ENCODE peak calls at places on chromosomes 7 and 10, in seven cellular contexts. C is SK-N-SH, F is HCT116, P is GM12878, J is K562, W is HepG2, U is H1. A is an unnamed sample.

GRCh38 chr7:78039791-78040776 is 241.5 kb downstream of the PHTF2 start:
- DNase-seq in C (no peak), F (peak; percentile 23), P (no peak), J (peak; percentile 85), W (no peak), U (peak; percentile 51), A (no peak)

GRCh38 chr10:124351481-124352220 is 67.1 kb downstream of the OAT start:
- DNase-seq in C (no peak), F (no peak), P (no peak), J (no peak), W (no peak), U (no peak), A (no peak)

GRCh38 chr7:56175086-56175760 is 59.0 kb upstream of the NUPR2 start:
- DNase-seq in C (peak; percentile 79), F (no peak), P (no peak), J (peak; percentile 39), W (no peak), U (no peak), A (no peak)

GRCh38 chr7:84362828-84363227 is 168.2 kb upstream of the SEMA3A start:
- DNase-seq in C (no peak), F (no peak), P (no peak), J (no peak), W (no peak), U (no peak), A (no peak)

GRCh38 chr10:64173826-64174225 is 652.6 kb downstream of the REEP3 start:
- DNase-seq in C (no peak), F (no peak), P (no peak), J (no peak), W (no peak), U (no peak), A (no peak)

GRCh38 chr10:4197676-4198075 is 412.7 kb upstream of the KLF6 start:
- DNase-seq in C (no peak), F (no peak), P (no peak), J (no peak), W (no peak), U (no peak), A (no peak)

GRCh38 chr7:130084037-130084875 is 13.9 kb downstream of the KLHDC10 start:
- DNase-seq in C (no peak), F (no peak), P (no peak), J (peak; percentile 50), W (peak; percentile 14), U (no peak), A (no peak)

GRCh38 chr7:142482899-142483658 is 225.2 kb upstream of the PRSS58 start:
- DNase-seq in C (peak; percentile 55), F (peak; percentile 35), P (no peak), J (peak; percentile 59), W (peak; percentile 7), U (no peak), A (peak; percentile 35)

GRCh38 chr7:41110186-41110585 is 592.7 kb downstream of the INHBA start:
- DNase-seq in C (no peak), F (no peak), P (no peak), J (no peak), W (no peak), U (no peak), A (no peak)

GRCh38 chr10:113663908-113664307 is at the start of gene NRAP:
- DNase-seq in C (no peak), F (no peak), P (no peak), J (no peak), W (no peak), U (no peak), A (no peak)

GRCh38 chr10:113665352-113665751 is 1.5 kb upstream of the NRAP start:
- DNase-seq in C (no peak), F (no peak), P (no peak), J (no peak), W (no peak), U (no peak), A (no peak)

GRCh38 chr10:113663142-113663541 is 699 bp downstream of the NRAP start:
- DNase-seq in C (no peak), F (no peak), P (no peak), J (no peak), W (no peak), U (no peak), A (no peak)

GRCh38 chr10:113665806-113666354 is 2.0 kb upstream of the NRAP start:
- DNase-seq in C (no peak), F (no peak), P (no peak), J (peak; percentile 7), W (no peak), U (no peak), A (no peak)

DNA sequence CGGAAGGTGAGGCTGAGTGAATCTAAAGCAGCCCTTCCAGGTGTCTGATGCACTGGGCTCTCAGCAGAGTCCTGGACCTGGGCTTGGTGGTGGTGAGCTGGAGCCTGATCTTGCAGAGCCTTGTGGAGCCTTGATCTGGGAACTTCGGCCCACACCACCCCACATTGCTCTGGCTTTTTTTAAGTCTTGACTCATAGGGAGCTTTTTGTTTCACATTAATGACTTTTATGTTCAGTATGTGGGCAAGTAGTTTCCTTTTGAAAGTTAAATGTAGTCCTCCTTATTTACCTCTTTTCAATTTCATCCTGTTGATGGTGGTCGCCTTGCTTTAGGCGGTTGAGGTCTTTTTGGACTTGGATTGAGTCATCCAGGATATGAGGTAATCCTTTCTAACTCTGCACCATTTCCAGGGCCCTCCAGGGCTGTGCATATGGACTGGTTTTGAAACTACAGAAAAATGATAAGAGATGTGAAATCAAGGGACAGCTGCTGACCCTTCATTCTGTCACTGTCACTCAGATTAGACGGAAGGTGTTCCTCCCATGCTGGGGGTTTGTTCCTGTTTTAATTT is 2.9 kb upstream of the NRAP start:
- DNase-seq in C (no peak), F (no peak), P (no peak), J (no peak), W (no peak), U (no peak), A (no peak)
- TF ChIP-seq YY1 in C (no peak), F (no peak), P (no peak), J (no peak), W (no peak), U (no peak), A (no peak)

GRCh38 chr10:100345570-100346330 is 1.3 kb upstream of the SCD start:
- DNase-seq in C (no peak), F (no peak), P (no peak), J (no peak), W (peak; percentile 58), U (no peak), A (no peak)

GRCh38 chr10:100346351-100346764 is 675 bp upstream of the SCD start:
- DNase-seq in C (peak; percentile 93), F (peak; percentile 48), P (peak; percentile 32), J (peak; percentile 80), W (peak; percentile 59), U (no peak), A (no peak)

GRCh38 chr10:100347568-100348195 is 649 bp downstream of the SCD start:
- DNase-seq in C (peak; percentile 41), F (no peak), P (no peak), J (peak; percentile 39), W (no peak), U (no peak), A (no peak)

GRCh38 chr10:100348389-100348927 is 1.4 kb downstream of the SCD start:
- DNase-seq in C (no peak), F (no peak), P (no peak), J (no peak), W (no peak), U (no peak), A (no peak)

DNA sequence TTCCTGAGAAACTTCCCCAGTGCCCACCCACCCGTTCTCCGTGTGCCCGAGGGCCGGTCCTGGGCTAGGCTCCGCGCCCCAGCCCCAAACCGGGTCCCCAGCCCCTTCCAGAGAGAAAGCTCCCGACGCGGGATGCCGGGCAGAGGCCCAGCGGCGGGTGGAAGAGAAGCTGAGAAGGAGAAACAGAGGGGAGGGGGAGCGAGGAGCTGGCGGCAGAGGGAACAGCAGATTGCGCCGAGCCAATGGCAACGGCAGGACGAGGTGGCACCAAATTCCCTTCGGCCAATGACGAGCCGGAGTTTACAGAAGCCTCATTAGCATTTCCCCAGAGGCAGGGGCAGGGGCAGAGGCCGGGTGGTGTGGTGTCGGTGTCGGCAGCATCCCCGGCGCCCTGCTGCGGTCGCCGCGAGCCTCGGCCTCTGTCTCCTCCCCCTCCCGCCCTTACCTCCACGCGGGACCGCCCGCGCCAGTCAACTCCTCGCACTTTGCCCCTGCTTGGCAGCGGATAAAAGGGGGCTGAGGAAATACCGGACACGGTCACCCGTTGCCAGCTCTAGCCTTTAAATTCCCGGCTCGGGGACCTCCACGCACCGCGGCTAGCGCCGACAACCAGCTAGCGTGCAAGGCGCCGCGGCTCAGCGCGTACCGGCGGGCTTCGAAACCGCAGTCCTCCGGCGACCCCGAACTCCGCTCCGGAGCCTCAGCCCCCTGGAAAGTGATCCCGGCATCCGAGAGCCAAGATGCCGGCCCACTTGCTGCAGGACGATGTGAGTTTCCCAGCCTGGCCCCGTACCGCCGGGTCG is at the start of gene SCD:
- DNase-seq in C (peak; percentile 93), F (peak; percentile 89), P (peak; percentile 93), J (peak; percentile 83), W (peak; percentile 92), U (peak; percentile 91), A (peak; percentile 86)
- H3K4me1 ChIP-seq in C (peaks cover 51% of the 10 kb centered on the region), F (peaks cover 44% of the 10 kb centered on the region), P (peaks cover 18% of the 10 kb centered on the region), J (peaks cover 37% of the 10 kb centered on the region), W (peaks cover 63% of the 10 kb centered on the region), U (peaks cover 30% of the 10 kb centered on the region), A (peaks cover 9% of the 10 kb centered on the region)

DNA sequence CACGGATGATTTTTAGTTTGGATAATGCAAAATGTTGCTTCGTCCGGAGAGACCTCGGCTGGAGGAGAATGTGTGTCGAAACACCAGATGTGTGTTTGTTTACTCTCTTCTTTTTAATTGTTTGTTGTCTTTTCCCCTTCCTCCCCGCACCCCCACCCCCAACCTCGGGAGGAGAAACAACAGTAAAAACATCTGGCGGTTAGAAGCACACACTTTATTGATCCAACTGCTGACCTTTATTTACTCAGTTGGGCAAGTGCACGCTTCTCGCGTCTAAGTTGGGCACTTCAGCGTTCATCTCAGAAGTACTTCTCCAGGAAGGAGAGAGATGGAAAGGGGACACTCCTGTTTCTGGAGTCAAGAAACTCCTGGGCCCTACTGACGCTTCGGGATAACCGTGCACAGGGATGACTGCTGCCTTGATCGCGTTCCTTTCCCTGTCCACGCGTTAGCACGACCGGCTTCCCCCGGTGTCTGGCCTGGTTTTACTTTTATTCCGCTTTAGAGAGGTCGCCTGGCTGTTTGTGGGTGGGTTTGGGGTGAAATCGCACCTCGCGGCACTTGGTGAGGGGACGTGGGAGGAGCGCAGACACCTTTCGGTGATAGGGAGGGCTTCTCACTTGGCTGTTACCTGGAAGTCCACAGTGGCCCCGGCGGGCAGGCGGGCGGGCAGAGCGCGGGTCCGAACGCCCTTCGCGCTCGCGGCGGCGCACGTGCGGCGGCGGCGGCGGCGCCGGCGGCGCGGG is 168.3 kb upstream of the PPP1R3A start:
- DNase-seq in C (peak; percentile 33), F (no peak), P (no peak), J (no peak), W (no peak), U (no peak), A (no peak)
- TF ChIP-seq YY1 in C (no peak), F (no peak), P (no peak), J (no peak), W (no peak), U (no peak), A (no peak)

GRCh38 chr10:80506836-80507483 is 30.7 kb upstream of the SH2D4B start:
- DNase-seq in C (no peak), F (no peak), P (no peak), J (no peak), W (no peak), U (no peak), A (no peak)
- H3K4me1 ChIP-seq in C (peaks cover 18% of the 10 kb centered on the region), F (peaks cover 82% of the 10 kb centered on the region), P (peaks cover 5% of the 10 kb centered on the region), J (peaks cover 38% of the 10 kb centered on the region), W (peaks cover 57% of the 10 kb centered on the region), U (peaks cover 25% of the 10 kb centered on the region), A (peaks cover 9% of the 10 kb centered on the region)

A was measured in NT2/D1.